ENCODE peak calls at places on chromosomes 4 and X, in eight cellular contexts. J, I, W, T, A, V, E and U are unnamed samples.

GRCh38 chrX:153781428-153782047 is 697 bp downstream of the SRPK3 start:
- DNase-seq in J (no peak), I (no peak), W (no peak), T (no peak), A (no peak), V (no peak), E (no peak), U (no peak)

GRCh38 chr4:1209821-1210220 is 37.4 kb upstream of the SPON2 start:
- DNase-seq in J (peak), I (peak), W (peak), T (no peak), A (no peak), V (peak), E (no peak), U (no peak)

GRCh38 chr4:87118826-87119225 is 101.6 kb downstream of the KLHL8 start:
- DNase-seq in J (peak), I (peak), W (peak), T (no peak), A (no peak), V (no peak), E (no peak), U (no peak)

GRCh38 chr4:26434030-26434639 is 56.1 kb downstream of the CCKAR start:
- DNase-seq in J (peak), I (peak), W (no peak), T (no peak), A (no peak), V (no peak), E (no peak), U (no peak)

GRCh38 chr4:79678472-79679202 is 270.6 kb upstream of the GK2 start:
- DNase-seq in J (no peak), I (peak), W (no peak), T (no peak), A (no peak), V (no peak), E (no peak), U (no peak)

GRCh38 chr4:153522800-153523089 is 56.6 kb downstream of the TMEM131L start:
- DNase-seq in J (no peak), I (no peak), W (no peak), T (no peak), A (no peak), V (no peak), E (no peak), U (peak)

GRCh38 chr4:26082565-26082964 is 168.5 kb downstream of the SMIM20 start:
- DNase-seq in J (no peak), I (no peak), W (no peak), T (no peak), A (no peak), V (no peak), E (no peak), U (no peak)

GRCh38 chr4:19982556-19982955 is 269.1 kb upstream of the SLIT2 start:
- DNase-seq in J (peak), I (peak), W (no peak), T (no peak), A (peak), V (no peak), E (no peak), U (no peak)

GRCh38 chr4:184907216-184907615 is 81.4 kb upstream of the ACSL1 start:
- DNase-seq in J (peak), I (peak), W (no peak), T (no peak), A (no peak), V (no peak), E (no peak), U (no peak)

GRCh38 chr4:175413561-175413960 is 398.5 kb downstream of the GPM6A start:
- DNase-seq in J (no peak), I (no peak), W (no peak), T (no peak), A (no peak), V (no peak), E (no peak), U (no peak)

GRCh38 chrX:3037218-3037617 is 4.1 kb upstream of the ARSF start:
- DNase-seq in J (no peak), I (no peak), W (no peak), T (no peak), A (no peak), V (no peak), E (no peak), U (no peak)

DNA sequence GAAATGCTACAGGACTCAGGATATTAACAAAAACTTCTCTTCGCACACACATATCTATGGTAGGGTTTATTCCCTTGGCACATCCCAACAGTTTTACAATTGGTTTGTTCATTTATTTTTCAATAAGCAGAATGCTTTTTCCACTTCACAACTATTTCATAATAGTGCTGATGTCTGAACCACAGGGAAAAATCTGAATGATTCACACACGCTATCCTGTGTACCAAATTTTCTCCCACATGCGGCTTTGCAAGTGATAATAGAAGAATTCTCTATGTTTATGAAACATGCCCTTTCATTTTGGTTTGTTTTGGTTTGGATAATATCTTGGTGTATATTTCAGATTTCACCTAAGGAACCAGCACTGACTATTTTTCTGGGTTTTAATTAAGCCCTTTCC is 725.7 kb upstream of the TENM3 start:
- DNase-seq in J (peak), I (peak), W (no peak), T (no peak), A (no peak), V (no peak), E (no peak), U (no peak)
- TF ChIP-seq CTCF in J (no peak), I (no peak), W (no peak), T (no peak), A (no peak), V (no peak), E (no peak), U (no peak)

DNA sequence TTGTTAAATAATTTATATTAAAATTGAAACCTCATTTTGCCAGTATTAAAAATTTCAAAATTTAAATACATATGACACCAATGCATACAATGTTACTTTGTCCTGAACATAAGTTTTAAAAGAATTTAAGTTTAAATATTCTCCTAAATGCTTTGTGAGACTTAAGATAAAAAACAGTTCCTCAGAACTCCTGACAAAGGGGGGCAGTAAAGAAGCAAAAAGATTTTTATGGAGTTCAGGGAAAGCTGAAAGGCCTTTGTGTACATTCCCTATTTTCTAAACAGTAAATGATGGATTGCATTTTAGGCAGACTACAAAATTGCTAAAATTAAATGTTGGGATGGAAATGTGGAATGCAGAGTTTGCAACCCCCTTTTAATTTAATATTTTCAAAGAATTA is 81.8 kb downstream of the SNCA start:
- DNase-seq in J (no peak), I (peak), W (no peak), T (no peak), A (no peak), V (no peak), E (no peak), U (no peak)
- TF ChIP-seq CTCF in J (no peak), I (peak), W (peak), T (no peak), A (peak), V (no peak), E (no peak), U (no peak)

DNA sequence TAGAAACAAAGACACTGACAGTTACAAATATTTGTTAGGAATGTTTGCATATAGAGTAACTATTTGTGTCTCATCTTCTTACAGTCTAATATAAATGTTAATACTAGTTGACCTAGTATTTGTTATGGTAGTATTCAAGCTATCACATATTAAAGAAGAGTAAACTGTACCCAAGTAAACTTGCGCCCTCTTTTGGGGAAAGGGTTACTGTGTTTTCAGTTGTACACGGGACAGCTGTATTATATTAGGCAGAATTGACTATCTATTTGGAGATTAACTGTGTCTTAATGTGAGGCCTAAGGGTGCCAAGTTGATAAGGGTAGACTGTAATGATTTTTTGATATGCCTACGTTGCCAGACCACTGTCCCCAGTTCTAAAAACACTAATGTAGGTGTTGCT is 172.9 kb upstream of the CXCL13 start:
- DNase-seq in J (peak), I (no peak), W (no peak), T (no peak), A (no peak), V (no peak), E (no peak), U (no peak)
- TF ChIP-seq CTCF in J (no peak), I (peak), W (peak), T (no peak), A (no peak), V (no peak), E (no peak), U (no peak)

DNA sequence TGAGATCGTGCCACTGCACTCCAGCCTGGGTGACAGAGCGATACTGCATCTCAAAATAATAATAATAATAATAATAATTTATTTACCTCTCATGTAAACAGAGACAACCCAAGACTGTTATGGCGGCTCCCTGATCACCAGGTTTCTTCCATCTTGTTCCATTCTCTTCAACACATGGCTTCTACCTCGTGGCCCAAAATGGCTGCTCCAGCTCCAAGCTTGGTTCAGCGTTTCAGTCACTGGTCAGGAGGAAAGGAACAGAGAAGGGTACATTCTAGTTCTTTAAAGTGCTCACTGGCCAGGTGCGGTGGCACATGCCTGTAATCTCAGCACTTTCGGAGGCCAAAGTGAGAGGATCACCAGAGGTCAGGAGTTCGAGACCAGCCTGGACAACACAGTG is 24.9 kb upstream of the CHRNA9 start:
- DNase-seq in J (no peak), I (no peak), W (no peak), T (no peak), A (no peak), V (no peak), E (no peak), U (no peak)
- TF ChIP-seq CTCF in J (no peak), I (no peak), W (no peak), T (no peak), A (no peak), V (no peak), E (no peak), U (no peak)

GRCh38 chr4:84151574-84151973 is 347.5 kb downstream of the NKX6-1 start:
- DNase-seq in J (no peak), I (no peak), W (no peak), T (no peak), A (no peak), V (peak), E (no peak), U (no peak)
- TF ChIP-seq CTCF in J (no peak), I (no peak), W (no peak), T (no peak), A (no peak), V (no peak), E (no peak), U (no peak)

DNA sequence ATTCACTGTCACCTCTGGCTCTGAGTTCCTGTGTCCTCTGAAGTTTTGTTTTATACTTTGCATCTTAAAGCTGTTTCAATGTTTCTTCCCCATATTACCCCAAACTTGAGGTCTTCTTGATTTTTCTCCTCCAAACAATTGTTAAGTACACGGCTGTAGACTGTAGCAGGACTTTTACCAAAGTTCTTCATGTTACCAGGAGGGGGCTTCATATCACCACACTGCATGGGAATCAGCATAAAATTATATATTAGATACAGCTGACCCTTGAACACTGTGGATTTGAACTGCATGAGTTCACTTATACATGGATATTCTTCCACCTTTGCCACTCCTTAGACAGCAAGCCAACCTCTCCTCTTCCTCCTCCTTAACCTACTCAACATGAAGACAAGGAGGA is 56.6 kb downstream of the SPATA18 start:
- DNase-seq in J (no peak), I (no peak), W (no peak), T (no peak), A (no peak), V (no peak), E (no peak), U (no peak)
- TF ChIP-seq CTCF in J (peak), I (peak), W (peak), T (no peak), A (no peak), V (no peak), E (no peak), U (no peak)

GRCh38 chrX:19904778-19905367 is 17.5 kb upstream of the SH3KBP1 start:
- DNase-seq in J (peak), I (peak), W (peak), T (no peak), A (no peak), V (peak), E (no peak), U (peak)
- TF ChIP-seq CTCF in J (peak), I (peak), W (peak), T (no peak), A (peak), V (peak), E (peak), U (peak)

GRCh38 chr4:53004497-53005148 is 142.5 kb downstream of the RASL11B start:
- DNase-seq in J (no peak), I (no peak), W (no peak), T (no peak), A (no peak), V (no peak), E (no peak), U (no peak)
- TF ChIP-seq CTCF in J (no peak), I (no peak), W (no peak), T (no peak), A (no peak), V (no peak), E (no peak), U (no peak)

GRCh38 chrX:119784747-119785446 is 6.5 kb downstream of the RPL39 start:
- DNase-seq in J (peak), I (peak), W (peak), T (peak), A (no peak), V (no peak), E (peak), U (peak)
- TF ChIP-seq CTCF in J (peak), I (peak), W (peak), T (peak), A (peak), V (peak), E (peak), U (peak)

DNA sequence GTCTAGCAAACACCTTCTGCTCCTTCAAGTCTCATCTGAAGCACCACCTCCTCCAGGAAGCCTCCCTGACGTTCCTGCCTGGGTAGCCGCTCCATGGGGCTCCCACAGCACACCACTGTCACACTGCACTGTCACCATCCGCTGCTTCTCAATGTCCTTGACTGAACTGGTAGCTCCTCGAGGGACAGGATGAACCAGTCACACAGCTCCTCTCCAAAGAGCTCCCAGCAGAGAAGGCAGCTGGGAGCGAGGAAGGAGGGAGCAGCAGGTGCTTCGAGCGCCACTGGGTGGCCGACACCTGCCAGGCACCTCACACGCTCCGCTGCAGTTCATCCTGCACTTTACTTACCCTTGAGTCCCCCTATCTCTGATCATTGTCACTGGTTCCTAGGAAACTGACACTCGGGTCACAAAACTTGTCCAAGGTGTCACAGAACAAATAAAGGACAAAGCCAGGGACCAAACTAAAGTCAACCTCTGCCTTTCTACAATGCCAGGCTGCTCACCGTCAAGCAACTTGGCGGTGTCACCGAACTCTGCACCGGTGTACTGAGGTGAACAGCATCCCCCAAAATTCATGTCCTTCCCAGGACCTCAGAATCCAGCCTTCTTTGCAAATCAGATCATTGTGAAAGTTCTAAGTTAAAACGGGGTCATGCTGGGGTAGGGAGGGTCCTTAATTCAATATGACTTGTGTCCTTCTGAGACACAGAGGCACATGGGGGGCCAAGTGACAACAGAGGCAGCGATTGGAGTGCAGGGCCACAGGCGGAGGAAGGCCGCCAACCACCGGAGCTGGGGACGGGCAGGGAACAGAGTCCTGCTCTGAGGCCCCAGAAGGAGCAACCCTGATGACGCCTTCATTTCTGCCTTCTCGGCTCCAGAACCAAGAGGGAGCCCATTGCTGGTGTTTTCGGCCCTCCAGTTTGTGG is 5.5 kb upstream of the S100P start:
- DNase-seq in J (no peak), I (no peak), W (no peak), T (no peak), A (no peak), V (no peak), E (no peak), U (peak)
- TF ChIP-seq CTCF in J (no peak), I (no peak), W (no peak), T (no peak), A (no peak), V (no peak), E (no peak), U (no peak)